ENCODE peak calls at places on chromosomes 6 and 20, in six cellular contexts. G is T1000, W is HL-60, S is mesothelial cell of epicardium, Y is A673, K is memory B cell. B is an unnamed sample.

GRCh38 chr6:2895072-2895471 is 8.0 kb downstream of the SERPINB9 start:
- DNase-seq in W (no peak), G (no peak), S (no peak), Y (no peak), K (no peak), B (no peak)

GRCh38 chr20:62416651-62417637 is 9.9 kb upstream of the CABLES2 start:
- DNase-seq in S (no peak), G (no peak), K (no peak), W (no peak), Y (no peak), B (no peak)

GRCh38 chr20:51326241-51326819 is 216.2 kb downstream of the NFATC2 start:
- DNase-seq in G (no peak), W (no peak), Y (peak; percentile 28), S (no peak), K (no peak), B (no peak)

GRCh38 chr6:10809098-10809497 is 29.2 kb downstream of the MAK start:
- DNase-seq in K (no peak), Y (no peak), G (no peak), S (no peak), W (no peak), B (no peak)

GRCh38 chr6:30885999-30886896 is 1.9 kb downstream of the DDR1 start:
- DNase-seq in G (peak; percentile 84), S (no peak), K (no peak), W (no peak), Y (peak; percentile 93), B (peak; percentile 87)

GRCh38 chr20:12159266-12159665 is 241.6 kb downstream of the BTBD3 start:
- DNase-seq in W (no peak), S (no peak), K (no peak), G (no peak), Y (no peak), B (no peak)

GRCh38 chr6:27902335-27903314 is 9.6 kb downstream of the OR2B2 start:
- DNase-seq in K (peak; percentile 88), W (peak; percentile 78), S (peak; percentile 76), G (peak; percentile 91), Y (peak; percentile 88), B (peak; percentile 91)

GRCh38 chr20:32839227-32839981 is 19.3 kb upstream of the EFCAB8 start:
- DNase-seq in S (no peak), W (no peak), Y (no peak), K (no peak), G (no peak), B (no peak)

GRCh38 chr6:11036977-11037430 is 7.1 kb downstream of the ELOVL2 start:
- DNase-seq in G (no peak), W (no peak), K (no peak), Y (no peak), S (no peak), B (no peak)

GRCh38 chr6:158660331-158660730 is 10.5 kb downstream of the SYTL3 start:
- DNase-seq in Y (no peak), W (peak; percentile 16), S (no peak), K (peak; percentile 30), G (no peak), B (no peak)

GRCh38 chr6:75376347-75377024 is 91.9 kb upstream of the TMEM30A start:
- DNase-seq in Y (no peak), W (no peak), G (peak; percentile 4), K (no peak), S (no peak), B (no peak)

GRCh38 chr6:90319044-90319443 is 22.4 kb upstream of the BACH2 start:
- DNase-seq in G (no peak), S (no peak), K (no peak), Y (no peak), W (no peak), B (no peak)

GRCh38 chr6:128171182-128171581 is 270.3 kb upstream of the THEMIS start:
- DNase-seq in S (no peak), Y (no peak), K (no peak), W (no peak), G (no peak), B (no peak)

GRCh38 chr6:56282391-56282790 is 35.0 kb upstream of the COL21A1 start:
- DNase-seq in Y (no peak), W (no peak), K (no peak), G (no peak), S (no peak), B (no peak)

GRCh38 chr20:57317316-57317788 is 12.3 kb upstream of the SPO11 start:
- DNase-seq in W (no peak), S (no peak), G (no peak), Y (no peak), K (no peak), B (no peak)

GRCh38 chr6:158770533-158770932 is 48.6 kb downstream of the EZR start:
- DNase-seq in Y (no peak), S (no peak), G (no peak), K (no peak), W (no peak), B (no peak)

GRCh38 chr6:116876635-116877611 is at the start of gene RFX6:
- DNase-seq in W (no peak), S (peak; percentile 21), K (no peak), G (no peak), Y (no peak), B (no peak)

GRCh38 chr20:3981132-3981452 is 34.3 kb downstream of the RNF24 start:
- DNase-seq in Y (no peak), K (no peak), W (no peak), S (no peak), G (no peak), B (no peak)

GRCh38 chr6:43103253-43103876 is 27.3 kb downstream of the PTK7 start:
- DNase-seq in S (no peak), K (no peak), W (no peak), Y (no peak), G (no peak), B (no peak)

GRCh38 chr20:16671753-16672152 is 58.1 kb upstream of the SNRPB2 start:
- DNase-seq in S (no peak), W (no peak), G (no peak), Y (no peak), K (no peak), B (no peak)

GRCh38 chr6:23213193-23213592 is 643.8 kb downstream of the HDGFL1 start:
- DNase-seq in S (no peak), W (no peak), Y (no peak), G (no peak), K (no peak), B (no peak)

GRCh38 chr20:3248167-3248992 is 9.4 kb upstream of the SLC4A11 start:
- DNase-seq in K (no peak), S (no peak), W (peak; percentile 46), G (no peak), Y (peak; percentile 32), B (no peak)

GRCh38 chr6:33860706-33861474 is 57.1 kb upstream of the MLN start:
- DNase-seq in W (peak; percentile 57), S (no peak), K (no peak), Y (no peak), G (no peak), B (no peak)

GRCh38 chr20:437787-438486 is 24.4 kb downstream of the TBC1D20 start:
- DNase-seq in Y (no peak), K (no peak), W (peak; percentile 63), S (no peak), G (no peak), B (no peak)

GRCh38 chr6:52050051-52050405 is 37.4 kb downstream of the PKHD1 start:
- DNase-seq in K (no peak), Y (no peak), W (no peak), G (no peak), S (no peak), B (no peak)

GRCh38 chr6:155424201-155424600 is 31.4 kb downstream of the NOX3 start:
- DNase-seq in Y (no peak), K (no peak), W (no peak), S (no peak), G (no peak), B (no peak)

GRCh38 chr6:149896491-149896890 is 1.4 kb downstream of the RAET1E start:
- DNase-seq in G (no peak), K (no peak), Y (peak; percentile 70), W (no peak), S (no peak), B (peak; percentile 57)

GRCh38 chr6:82248233-82248735 is 740 bp upstream of the IBTK start:
- DNase-seq in Y (no peak), W (no peak), G (peak; percentile 23), S (no peak), K (no peak), B (no peak)

GRCh38 chr6:84033523-84034451 is at the start of gene MRAP2:
- DNase-seq in S (peak; percentile 43), K (no peak), G (peak; percentile 34), Y (peak; percentile 28), W (peak; percentile 16), B (no peak)

B was measured in suprapubic skin.